ENCODE peak calls at places on chromosomes 13 and 19, in nine cellular contexts. U is uterus; E is heart left ventricle; K is OCI-LY7; T is CD8-positive, alpha-beta memory T cell; V is spleen; I is testis; G is suprapubic skin; M is cardiac muscle cell. N is an unnamed sample.

GRCh38 chr19:50793558-50794065 is 3.4 kb downstream of the ACP4 start:
- DNase-seq in U (no peak), E (no peak), K (no peak), T (no peak), V (no peak), I (no peak), G (no peak), M (no peak), N (no peak)

GRCh38 chr19:18438331-18439024 is 545 bp upstream of the ISYNA1 start:
- DNase-seq in U (peak; percentile 83), E (no peak), K (no peak), T (no peak), V (peak; percentile 84), I (peak; percentile 88), G (peak; percentile 85), M (peak; percentile 90), N (no peak)

GRCh38 chr13:29583073-29583785 is 12.3 kb downstream of the SLC7A1 start:
- DNase-seq in U (no peak), E (no peak), K (no peak), T (no peak), V (no peak), I (peak; percentile 30), G (no peak), M (no peak), N (no peak)

GRCh38 chr19:7475665-7476064 is 13.2 kb downstream of the PEX11G start:
- DNase-seq in U (no peak), E (no peak), K (no peak), T (no peak), V (no peak), I (no peak), G (no peak), M (no peak), N (no peak)

GRCh38 chr19:5205388-5205787 is 135.2 kb downstream of the PTPRS start:
- DNase-seq in U (no peak), E (no peak), K (no peak), T (no peak), V (no peak), I (no peak), G (no peak), M (no peak), N (no peak)

GRCh38 chr19:2491130-2491801 is 15.3 kb downstream of the GADD45B start:
- DNase-seq in U (peak; percentile 39), E (no peak), K (peak; percentile 72), T (no peak), V (peak; percentile 88), I (no peak), G (peak; percentile 85), M (peak; percentile 79), N (peak; percentile 46)

GRCh38 chr19:16627194-16627927 is 643 bp downstream of the MED26 start:
- DNase-seq in U (no peak), E (peak; percentile 68), K (peak; percentile 69), T (no peak), V (no peak), I (no peak), G (peak; percentile 74), M (no peak), N (no peak)

GRCh38 chr13:98450495-98451167 is 126.3 kb downstream of the STK24 start:
- DNase-seq in U (no peak), E (peak; percentile 78), K (peak; percentile 19), T (no peak), V (no peak), I (peak; percentile 42), G (no peak), M (no peak), N (no peak)

GRCh38 chr19:3285647-3286176 is 61.3 kb downstream of the CELF5 start:
- DNase-seq in U (no peak), E (no peak), K (no peak), T (peak; percentile 57), V (no peak), I (no peak), G (no peak), M (peak; percentile 27), N (peak; percentile 77)

GRCh38 chr19:5354403-5354802 is 13.8 kb upstream of the PTPRS start:
- DNase-seq in U (no peak), E (no peak), K (no peak), T (no peak), V (no peak), I (no peak), G (no peak), M (peak; percentile 29), N (peak; percentile 56)

GRCh38 chr13:61685683-61686013 is 270.0 kb upstream of the PCDH20 start:
- DNase-seq in U (no peak), E (no peak), K (no peak), T (no peak), V (no peak), I (peak; percentile 25), G (no peak), M (no peak), N (peak; percentile 52)

GRCh38 chr13:73480784-73481183 is 422.0 kb downstream of the KLF5 start:
- DNase-seq in U (no peak), E (no peak), K (no peak), T (no peak), V (no peak), I (no peak), G (no peak), M (no peak), N (no peak)

GRCh38 chr19:18156268-18156667 is 3.3 kb downstream of the PIK3R2 start:
- DNase-seq in U (no peak), E (no peak), K (no peak), T (no peak), V (peak; percentile 73), I (no peak), G (no peak), M (no peak), N (no peak)

DNA sequence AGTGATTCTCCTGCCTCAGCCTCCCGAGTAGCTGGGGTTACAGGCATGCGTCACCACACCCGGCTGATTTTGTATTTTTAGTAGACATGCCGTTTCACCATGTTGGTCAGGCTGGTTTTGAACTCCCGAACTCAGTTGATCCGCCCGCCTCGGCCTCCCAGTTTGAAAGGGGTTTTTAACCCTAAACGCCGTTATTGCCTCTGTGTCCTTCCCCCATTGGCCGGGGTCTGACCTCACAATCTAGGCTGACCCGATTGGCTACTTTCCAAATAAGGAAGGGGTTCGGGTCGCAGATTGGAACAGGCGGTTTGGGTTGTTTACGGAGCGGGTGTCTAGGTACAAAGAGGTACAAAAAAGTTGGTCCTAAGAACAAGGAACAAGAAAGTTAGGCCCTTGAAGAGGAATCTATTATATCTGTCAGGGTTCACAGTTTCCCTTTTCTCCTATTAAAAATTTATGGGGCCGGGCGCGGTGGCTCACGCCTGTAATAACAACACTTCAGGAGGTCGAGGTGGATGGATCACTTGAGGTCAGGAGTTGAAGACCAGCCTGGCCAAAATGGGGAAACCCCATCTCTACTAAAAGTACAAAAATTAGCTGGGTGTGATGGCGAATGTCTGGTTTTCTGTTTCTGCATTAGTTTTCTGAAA is 1.0 kb downstream of the ZNF253 start:
- DNase-seq in U (no peak), E (no peak), K (peak; percentile 84), T (peak; percentile 22), V (peak; percentile 78), I (peak; percentile 20), G (no peak), M (peak; percentile 15), N (peak; percentile 17)
- H3K9me3 ChIP-seq in U (no peaks in the 10 kb centered on the region), E (no peaks in the 10 kb centered on the region), K (peaks cover 33% of the 10 kb centered on the region), T (no peaks in the 10 kb centered on the region), V (no peaks in the 10 kb centered on the region), I (no peaks in the 10 kb centered on the region), G (no peaks in the 10 kb centered on the region), M (no peaks in the 10 kb centered on the region), N (peaks cover 3% of the 10 kb centered on the region)

GRCh38 chr19:21321134-21321533 is 8.1 kb downstream of the ZNF708 start:
- DNase-seq in U (no peak), E (no peak), K (no peak), T (no peak), V (no peak), I (no peak), G (no peak), M (no peak), N (no peak)
- H3K9me3 ChIP-seq in U (no peaks in the 10 kb centered on the region), E (no peaks in the 10 kb centered on the region), K (peaks cover 24% of the 10 kb centered on the region), T (no peaks in the 10 kb centered on the region), V (peaks cover 2% of the 10 kb centered on the region), I (no peaks in the 10 kb centered on the region), G (no peaks in the 10 kb centered on the region), M (no peaks in the 10 kb centered on the region), N (peaks cover 3% of the 10 kb centered on the region)

DNA sequence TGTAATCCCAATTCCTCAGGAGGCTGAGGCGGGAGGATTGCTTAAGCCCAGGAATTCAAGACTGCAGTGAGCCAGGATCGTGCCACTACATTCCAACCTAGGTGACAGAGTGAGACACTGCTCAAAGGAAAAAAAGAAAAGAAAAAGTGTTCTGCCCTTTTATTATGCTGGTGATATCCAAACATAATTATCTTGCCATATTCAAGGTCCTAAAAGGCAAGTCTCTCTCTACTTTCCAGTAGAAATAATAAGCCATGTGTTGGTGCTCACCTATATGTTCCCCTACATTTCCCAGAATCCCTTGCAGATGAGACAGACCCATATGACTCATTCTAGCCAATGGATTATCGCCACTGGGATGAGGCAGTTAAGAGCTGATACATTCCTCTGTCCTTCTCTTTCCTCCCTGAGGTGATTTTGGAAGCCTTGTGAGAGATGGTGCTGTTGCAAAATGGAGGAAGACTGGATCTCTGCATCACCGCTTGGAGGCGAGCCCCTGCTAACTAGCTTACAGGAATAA is 58.3 kb upstream of the MRI1 start:
- DNase-seq in U (no peak), E (no peak), K (no peak), T (no peak), V (no peak), I (no peak), G (no peak), M (no peak), N (no peak)
- H3K9me3 ChIP-seq in U (no peaks in the 10 kb centered on the region), E (no peaks in the 10 kb centered on the region), K (no peaks in the 10 kb centered on the region), T (no peaks in the 10 kb centered on the region), V (no peaks in the 10 kb centered on the region), I (no peaks in the 10 kb centered on the region), G (no peaks in the 10 kb centered on the region), M (no peaks in the 10 kb centered on the region), N (no peaks in the 10 kb centered on the region)

GRCh38 chr19:54696766-54697165 is 27.5 kb upstream of the KIR3DL3 start:
- DNase-seq in U (no peak), E (no peak), K (no peak), T (no peak), V (no peak), I (no peak), G (no peak), M (no peak), N (no peak)

GRCh38 chr19:54691582-54692293 is 29.0 kb downstream of the LILRB4 start:
- DNase-seq in U (no peak), E (no peak), K (no peak), T (no peak), V (no peak), I (no peak), G (no peak), M (no peak), N (no peak)

GRCh38 chr19:54692294-54692615 is 29.5 kb downstream of the LILRB4 start:
- DNase-seq in U (no peak), E (no peak), K (no peak), T (no peak), V (no peak), I (no peak), G (no peak), M (no peak), N (no peak)

GRCh38 chr19:54696117-54696548 is 28.1 kb upstream of the KIR3DL3 start:
- DNase-seq in U (no peak), E (no peak), K (no peak), T (no peak), V (no peak), I (no peak), G (no peak), M (no peak), N (no peak)

DNA sequence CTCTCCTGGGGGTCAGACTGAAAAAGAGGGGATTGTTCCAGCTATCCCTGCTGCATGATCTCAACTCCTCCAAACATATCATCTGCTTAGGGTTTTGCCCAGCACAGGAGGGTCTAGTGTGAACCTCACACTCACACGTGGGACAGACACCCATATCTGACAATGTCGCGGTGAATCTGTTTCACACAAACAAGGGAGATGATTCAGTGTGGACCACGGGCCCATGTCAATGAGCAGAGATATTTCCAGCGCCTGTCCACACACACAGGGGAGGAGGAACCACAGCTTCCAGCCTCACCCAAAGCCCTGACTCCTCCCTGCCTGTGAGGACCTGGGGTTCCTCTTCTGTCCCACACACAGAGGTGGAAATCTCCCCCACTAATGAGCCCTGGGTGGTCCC is 29.6 kb upstream of the KIR3DL3 start:
- DNase-seq in U (no peak), E (no peak), K (no peak), T (no peak), V (no peak), I (no peak), G (no peak), M (no peak), N (no peak)
- H3K9me3 ChIP-seq in U (no peaks in the 10 kb centered on the region), E (no peaks in the 10 kb centered on the region), K (no peaks in the 10 kb centered on the region), T (no peaks in the 10 kb centered on the region), V (no peaks in the 10 kb centered on the region), I (no peaks in the 10 kb centered on the region), G (no peaks in the 10 kb centered on the region), M (no peaks in the 10 kb centered on the region), N (no peaks in the 10 kb centered on the region)

N was measured in BE2C.